ENCODE peak calls at places on chromosomes 6 and 20, in five cellular contexts. One of them, this sample, is unnamed.

GRCh38 chr20:36407196-36407733 is 101.1 kb downstream of the DLGAP4 start:
- DNase-seq in GM10248: no peak
- DNase-seq in GM12864: no peak
- DNase-seq in lung: no peak
- DNase-seq in tibial artery: no peak
- DNase-seq in this sample: no peak

GRCh38 chr20:63968928-63969760 is 586 bp downstream of the ZNF512B start:
- DNase-seq in GM10248: no peak
- DNase-seq in tibial artery: peak
- DNase-seq in lung: no peak
- DNase-seq in GM12864: no peak
- DNase-seq in this sample: no peak

GRCh38 chr20:44603327-44603726 is 20.9 kb downstream of the PKIG start:
- DNase-seq in GM10248: no peak
- DNase-seq in GM12864: no peak
- DNase-seq in tibial artery: peak
- DNase-seq in lung: no peak
- DNase-seq in this sample: no peak

GRCh38 chr6:110874880-110875547 is 429 bp downstream of the AMD1 start:
- DNase-seq in tibial artery: peak
- DNase-seq in lung: peak
- DNase-seq in GM10248: no peak
- DNase-seq in GM12864: no peak
- DNase-seq in this sample: no peak

GRCh38 chr20:46076806-46077205 is 13.0 kb downstream of the NCOA5 start:
- DNase-seq in GM10248: no peak
- DNase-seq in tibial artery: no peak
- DNase-seq in lung: no peak
- DNase-seq in GM12864: no peak
- DNase-seq in this sample: no peak

GRCh38 chr20:56517641-56518040 is 6.9 kb upstream of the FAM209A start:
- DNase-seq in tibial artery: no peak
- DNase-seq in GM12864: no peak
- DNase-seq in lung: no peak
- DNase-seq in GM10248: no peak
- DNase-seq in this sample: no peak

GRCh38 chr6:77425676-77426075 is 37.6 kb downstream of the HTR1B start:
- DNase-seq in tibial artery: no peak
- DNase-seq in lung: no peak
- DNase-seq in GM12864: no peak
- DNase-seq in GM10248: no peak
- DNase-seq in this sample: no peak

GRCh38 chr6:144543006-144543871 is 258.1 kb downstream of the UTRN start:
- DNase-seq in tibial artery: no peak
- DNase-seq in GM12864: no peak
- DNase-seq in GM10248: no peak
- DNase-seq in lung: no peak
- DNase-seq in this sample: no peak

GRCh38 chr20:58389324-58389967 is 417 bp downstream of the VAPB start:
- DNase-seq in GM12864: no peak
- DNase-seq in GM10248: peak
- DNase-seq in lung: peak
- DNase-seq in tibial artery: peak
- DNase-seq in this sample: no peak

GRCh38 chr6:19736066-19736465 is 101.1 kb upstream of the ID4 start:
- DNase-seq in GM12864: no peak
- DNase-seq in GM10248: no peak
- DNase-seq in lung: no peak
- DNase-seq in tibial artery: no peak
- DNase-seq in this sample: no peak

GRCh38 chr6:144264270-144265060 is 20.7 kb upstream of the UTRN start:
- DNase-seq in GM12864: no peak
- DNase-seq in GM10248: no peak
- DNase-seq in lung: peak
- DNase-seq in tibial artery: no peak
- DNase-seq in this sample: peak

GRCh38 chr6:163711615-163712568 is 297.4 kb downstream of the QKI start:
- DNase-seq in GM12864: no peak
- DNase-seq in lung: peak
- DNase-seq in GM10248: no peak
- DNase-seq in tibial artery: peak
- DNase-seq in this sample: no peak

GRCh38 chr6:44049989-44050871 is 77.0 kb downstream of the MRPL14 start:
- DNase-seq in lung: no peak
- DNase-seq in tibial artery: no peak
- DNase-seq in GM10248: no peak
- DNase-seq in GM12864: no peak
- DNase-seq in this sample: no peak

GRCh38 chr20:3472105-3472504 is 1.3 kb downstream of the ATRN start:
- DNase-seq in GM12864: no peak
- DNase-seq in GM10248: no peak
- DNase-seq in tibial artery: no peak
- DNase-seq in lung: no peak
- DNase-seq in this sample: no peak

GRCh38 chr20:61993058-61993457 is 72.6 kb downstream of the TAF4 start:
- DNase-seq in tibial artery: no peak
- DNase-seq in GM12864: no peak
- DNase-seq in GM10248: no peak
- DNase-seq in lung: no peak
- DNase-seq in this sample: no peak

GRCh38 chr6:107154131-107154906 is 39.0 kb upstream of the BEND3 start:
- DNase-seq in tibial artery: no peak
- DNase-seq in GM10248: no peak
- DNase-seq in lung: peak
- DNase-seq in GM12864: no peak
- DNase-seq in this sample: no peak

GRCh38 chr6:18155864-18156396 is 708 bp downstream of the KDM1B start:
- DNase-seq in GM10248: peak
- DNase-seq in tibial artery: peak
- DNase-seq in GM12864: peak
- DNase-seq in lung: peak
- DNase-seq in this sample: no peak

GRCh38 chr6:149471801-149472200 is 13.0 kb downstream of the ZC3H12D start:
- DNase-seq in GM10248: no peak
- DNase-seq in lung: no peak
- DNase-seq in tibial artery: no peak
- DNase-seq in GM12864: no peak
- DNase-seq in this sample: no peak

GRCh38 chr6:31548423-31548873 is 1.0 kb downstream of the NFKBIL1 start:
- DNase-seq in GM10248: no peak
- DNase-seq in GM12864: no peak
- DNase-seq in tibial artery: no peak
- DNase-seq in lung: no peak
- DNase-seq in this sample: no peak

GRCh38 chr20:50055524-50056083 is 57.3 kb downstream of the UBE2V1 start:
- DNase-seq in lung: no peak
- DNase-seq in GM10248: no peak
- DNase-seq in GM12864: no peak
- DNase-seq in tibial artery: no peak
- DNase-seq in this sample: no peak

GRCh38 chr20:37669062-37669772 is 24.6 kb upstream of the CTNNBL1 start:
- DNase-seq in lung: no peak
- DNase-seq in tibial artery: no peak
- DNase-seq in GM10248: no peak
- DNase-seq in GM12864: no peak
- DNase-seq in this sample: no peak

GRCh38 chr6:29748391-29749352 is 25.4 kb downstream of the HLA-F start:
- DNase-seq in tibial artery: peak
- DNase-seq in GM12864: peak
- DNase-seq in lung: peak
- DNase-seq in GM10248: peak
- DNase-seq in this sample: peak

GRCh38 chr20:10675456-10675848 is 1.7 kb upstream of the JAG1 start:
- DNase-seq in lung: no peak
- DNase-seq in GM12864: no peak
- DNase-seq in GM10248: no peak
- DNase-seq in tibial artery: no peak
- DNase-seq in this sample: peak

GRCh38 chr6:77097940-77098339 is 365.4 kb downstream of the HTR1B start:
- DNase-seq in lung: no peak
- DNase-seq in tibial artery: no peak
- DNase-seq in GM10248: no peak
- DNase-seq in GM12864: no peak
- DNase-seq in this sample: no peak

GRCh38 chr20:4633780-4634179 is 87.9 kb upstream of the PRND start:
- DNase-seq in lung: no peak
- DNase-seq in tibial artery: no peak
- DNase-seq in GM12864: no peak
- DNase-seq in GM10248: no peak
- DNase-seq in this sample: no peak

GRCh38 chr6:71038966-71039365 is 82.1 kb upstream of the B3GAT2 start:
- DNase-seq in lung: no peak
- DNase-seq in tibial artery: no peak
- DNase-seq in GM12864: no peak
- DNase-seq in GM10248: no peak
- DNase-seq in this sample: no peak

GRCh38 chr20:2302369-2302768 is 6.6 kb downstream of the TGM3 start:
- DNase-seq in tibial artery: no peak
- DNase-seq in lung: no peak
- DNase-seq in GM12864: no peak
- DNase-seq in GM10248: no peak
- DNase-seq in this sample: no peak

GRCh38 chr6:158468666-158469065 is 91.2 kb upstream of the TMEM181 start:
- DNase-seq in GM10248: no peak
- DNase-seq in tibial artery: no peak
- DNase-seq in lung: no peak
- DNase-seq in GM12864: no peak
- DNase-seq in this sample: no peak

GRCh38 chr6:83917001-83917400 is 57.5 kb downstream of the CYB5R4 start:
- DNase-seq in GM10248: no peak
- DNase-seq in GM12864: no peak
- DNase-seq in tibial artery: no peak
- DNase-seq in lung: no peak
- DNase-seq in this sample: no peak

GRCh38 chr6:31252625-31253024 is 19.3 kb downstream of the HLA-C start:
- DNase-seq in GM12864: no peak
- DNase-seq in lung: no peak
- DNase-seq in GM10248: no peak
- DNase-seq in tibial artery: no peak
- DNase-seq in this sample: no peak

GRCh38 chr20:61297981-61298380 is 45.9 kb downstream of the CDH4 start:
- DNase-seq in GM12864: no peak
- DNase-seq in tibial artery: no peak
- DNase-seq in lung: no peak
- DNase-seq in GM10248: no peak
- DNase-seq in this sample: no peak

GRCh38 chr6:43936476-43936875 is 166.5 kb downstream of the VEGFA start:
- DNase-seq in lung: no peak
- DNase-seq in GM12864: no peak
- DNase-seq in GM10248: no peak
- DNase-seq in tibial artery: no peak
- DNase-seq in this sample: no peak

GRCh38 chr6:105346052-105346451 is 56.8 kb downstream of the PREP start:
- DNase-seq in GM12864: no peak
- DNase-seq in tibial artery: no peak
- DNase-seq in GM10248: no peak
- DNase-seq in lung: no peak
- DNase-seq in this sample: no peak

GRCh38 chr6:133546098-133546497 is 304.9 kb downstream of the EYA4 start:
- DNase-seq in GM10248: no peak
- DNase-seq in tibial artery: no peak
- DNase-seq in lung: no peak
- DNase-seq in GM12864: no peak
- DNase-seq in this sample: no peak

DNA sequence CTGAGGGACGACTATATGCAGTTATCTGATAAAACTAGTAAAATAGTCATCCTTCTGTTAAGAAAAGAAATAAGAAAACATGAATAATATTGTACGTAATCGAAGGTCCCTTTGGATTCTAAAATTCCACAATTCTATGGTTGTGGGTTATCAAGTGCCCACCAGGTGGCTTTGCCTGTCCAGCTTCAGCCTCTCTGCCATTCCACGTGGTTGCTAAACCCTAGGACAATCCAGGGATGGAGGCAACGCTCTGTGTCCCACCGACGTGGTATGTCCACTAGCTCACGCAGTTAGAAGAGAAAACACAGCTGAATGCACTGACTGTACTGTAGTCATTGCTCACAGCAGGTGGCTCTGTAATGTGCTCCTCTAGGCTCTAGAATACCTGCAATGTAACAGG is 349.3 kb downstream of the FARS2 start:
- DNase-seq in tibial artery: no peak
- DNase-seq in lung: no peak
- DNase-seq in GM10248: no peak
- DNase-seq in GM12864: no peak
- DNase-seq in this sample: no peak
- TF ChIP-seq CTCF in tibial artery: no peak
- TF ChIP-seq CTCF in lung: no peak
- TF ChIP-seq CTCF in GM10248: no peak
- TF ChIP-seq CTCF in GM12864: no peak
- TF ChIP-seq CTCF in this sample: no peak

GRCh38 chr6:91079939-91080338 is 493.1 kb upstream of the MAP3K7 start:
- DNase-seq in tibial artery: no peak
- DNase-seq in GM10248: no peak
- DNase-seq in GM12864: no peak
- DNase-seq in lung: no peak
- DNase-seq in this sample: no peak
- TF ChIP-seq CTCF in tibial artery: no peak
- TF ChIP-seq CTCF in GM10248: no peak
- TF ChIP-seq CTCF in GM12864: no peak
- TF ChIP-seq CTCF in lung: no peak
- TF ChIP-seq CTCF in this sample: peak

DNA sequence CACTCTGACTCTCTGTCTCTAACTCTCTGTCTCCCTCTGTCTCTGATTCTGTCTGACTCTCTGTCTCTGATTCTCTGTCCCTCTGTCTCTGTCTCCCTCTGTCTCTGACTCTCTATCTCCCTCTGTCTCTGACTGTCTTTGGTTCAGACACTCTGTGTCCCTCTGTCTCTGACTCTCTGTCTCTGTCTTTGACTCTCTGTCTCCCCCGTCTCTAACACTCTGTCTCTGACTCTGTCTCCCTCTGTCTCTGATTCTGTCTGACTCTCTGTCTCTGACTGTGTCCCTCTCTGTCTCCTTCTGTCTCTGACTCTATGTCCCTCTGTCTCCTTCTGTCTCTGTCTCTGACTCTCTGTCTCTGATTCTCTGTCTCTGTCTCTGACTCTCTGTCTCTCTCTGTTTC is 21.7 kb upstream of the NOL4L start:
- DNase-seq in tibial artery: no peak
- DNase-seq in GM12864: no peak
- DNase-seq in lung: no peak
- DNase-seq in GM10248: no peak
- DNase-seq in this sample: no peak
- TF ChIP-seq CTCF in tibial artery: no peak
- TF ChIP-seq CTCF in GM12864: no peak
- TF ChIP-seq CTCF in lung: no peak
- TF ChIP-seq CTCF in GM10248: no peak
- TF ChIP-seq CTCF in this sample: no peak

DNA sequence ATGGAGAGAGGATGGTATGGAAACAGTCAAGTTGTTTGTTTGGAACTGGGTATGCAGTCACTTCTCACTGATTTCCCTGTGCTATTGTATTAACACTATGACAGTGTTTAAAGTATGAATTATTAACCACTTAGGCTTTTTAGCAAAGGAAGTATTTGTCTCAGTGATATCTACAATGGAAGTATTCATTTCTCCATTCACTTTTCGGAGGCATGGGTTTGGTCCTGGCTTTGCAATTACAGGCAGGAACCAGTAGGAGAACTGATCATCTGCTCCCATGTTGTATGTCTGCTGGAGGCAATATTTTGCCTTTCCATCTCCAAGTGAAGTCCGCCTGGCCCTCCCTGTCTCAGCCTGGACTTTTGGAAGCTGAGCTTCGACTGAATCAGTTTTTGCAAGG is 30.6 kb upstream of the EXOC2 start:
- DNase-seq in GM12864: no peak
- DNase-seq in lung: no peak
- DNase-seq in GM10248: no peak
- DNase-seq in tibial artery: no peak
- DNase-seq in this sample: no peak
- TF ChIP-seq CTCF in GM12864: peak
- TF ChIP-seq CTCF in lung: no peak
- TF ChIP-seq CTCF in GM10248: no peak
- TF ChIP-seq CTCF in tibial artery: no peak
- TF ChIP-seq CTCF in this sample: no peak